ENCODE peak calls at places on chromosomes 5 and 9, in eight cellular contexts. X, A, P, T, E, H, L and G are unnamed samples.

GRCh38 chr9:18767141-18767540 is 265.9 kb downstream of the SAXO1 start:
- DNase-seq in L (no peak), T (no peak), P (no peak), A (no peak), H (no peak), E (no peak), X (no peak), G (no peak)

GRCh38 chr5:55959208-55959607 is 35.6 kb downstream of the IL6ST start:
- DNase-seq in H (no peak), T (no peak), L (no peak), E (no peak), P (no peak), A (no peak), X (no peak), G (no peak)

GRCh38 chr5:130773813-130774212 is 391.2 kb downstream of the HINT1 start:
- DNase-seq in H (no peak), A (no peak), X (no peak), L (no peak), T (peak), P (no peak), E (peak), G (no peak)

GRCh38 chr5:31886206-31886605 is 247.3 kb downstream of the PDZD2 start:
- DNase-seq in L (no peak), T (no peak), P (no peak), A (no peak), E (no peak), H (peak), X (no peak), G (no peak)

GRCh38 chr9:109349431-109349846 is 28.6 kb upstream of the EPB41L4B start:
- DNase-seq in E (peak), X (no peak), L (no peak), H (no peak), T (no peak), A (no peak), P (no peak), G (no peak)

GRCh38 chr5:61623401-61624069 is 291.5 kb downstream of the ZSWIM6 start:
- DNase-seq in H (no peak), E (no peak), L (no peak), A (no peak), P (no peak), X (no peak), T (no peak), G (no peak)

GRCh38 chr5:54834121-54834842 is 151.1 kb downstream of the ESM1 start:
- DNase-seq in A (no peak), P (no peak), X (no peak), L (no peak), T (no peak), H (no peak), E (no peak), G (no peak)

GRCh38 chr5:53114988-53115387 is 5.4 kb upstream of the MOCS2 start:
- DNase-seq in L (no peak), H (no peak), P (no peak), T (no peak), A (no peak), E (peak), X (no peak), G (no peak)

GRCh38 chr5:116486588-116486987 is 88.0 kb downstream of the SEMA6A start:
- DNase-seq in P (no peak), E (peak), A (no peak), T (no peak), H (no peak), L (no peak), X (no peak), G (no peak)
- TF ChIP-seq CTCF in P (no peak), E (no peak), A (no peak), T (no peak), H (no peak), L (no peak), X (no peak), G (no peak)

GRCh38 chr9:135591491-135592330 is 30.2 kb downstream of the PAEP start:
- DNase-seq in L (no peak), T (no peak), X (no peak), H (no peak), E (no peak), P (no peak), A (no peak), G (no peak)
- TF ChIP-seq CTCF in L (no peak), T (no peak), X (no peak), H (no peak), E (no peak), P (no peak), A (no peak), G (no peak)

GRCh38 chr9:128636556-128637530 is 19.8 kb downstream of the DYNC2I2 start:
- DNase-seq in L (no peak), A (no peak), E (no peak), P (no peak), H (no peak), X (no peak), T (no peak), G (no peak)

GRCh38 chr9:128637656-128638055 is 19.0 kb downstream of the DYNC2I2 start:
- DNase-seq in X (no peak), H (no peak), E (no peak), A (no peak), T (no peak), L (no peak), P (no peak), G (no peak)

GRCh38 chr9:128635266-128636023 is 21.2 kb downstream of the DYNC2I2 start:
- DNase-seq in X (peak), P (peak), T (peak), A (no peak), H (no peak), L (no peak), E (peak), G (no peak)

GRCh38 chr9:128634651-128635262 is 21.9 kb downstream of the DYNC2I2 start:
- DNase-seq in X (peak), A (no peak), E (no peak), T (no peak), H (no peak), L (no peak), P (no peak), G (no peak)

DNA sequence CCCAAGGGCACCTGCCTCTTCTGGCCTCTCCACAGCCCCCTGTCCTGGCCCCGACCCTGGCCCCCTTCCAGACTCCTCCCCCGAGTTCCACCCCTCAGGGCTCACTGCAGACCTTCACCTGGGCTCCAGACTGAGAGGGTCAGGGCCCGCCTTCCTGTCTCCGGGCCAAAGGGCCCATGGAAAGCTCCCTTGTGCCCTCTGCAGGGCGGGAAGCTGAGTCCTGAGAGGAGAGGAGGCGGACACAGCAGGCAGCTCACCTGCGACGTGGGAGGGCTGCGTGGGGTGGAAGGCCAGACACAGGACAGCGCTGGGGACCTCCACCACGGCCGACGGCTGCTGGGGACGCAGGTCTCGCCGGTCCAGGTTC is 20.6 kb downstream of the DYNC2I2 start:
- DNase-seq in A (no peak), L (no peak), T (no peak), X (peak), H (no peak), P (peak), E (no peak), G (no peak)
- TF ChIP-seq CTCF in A (no peak), L (no peak), T (peak), X (peak), H (no peak), P (no peak), E (peak), G (no peak)

DNA sequence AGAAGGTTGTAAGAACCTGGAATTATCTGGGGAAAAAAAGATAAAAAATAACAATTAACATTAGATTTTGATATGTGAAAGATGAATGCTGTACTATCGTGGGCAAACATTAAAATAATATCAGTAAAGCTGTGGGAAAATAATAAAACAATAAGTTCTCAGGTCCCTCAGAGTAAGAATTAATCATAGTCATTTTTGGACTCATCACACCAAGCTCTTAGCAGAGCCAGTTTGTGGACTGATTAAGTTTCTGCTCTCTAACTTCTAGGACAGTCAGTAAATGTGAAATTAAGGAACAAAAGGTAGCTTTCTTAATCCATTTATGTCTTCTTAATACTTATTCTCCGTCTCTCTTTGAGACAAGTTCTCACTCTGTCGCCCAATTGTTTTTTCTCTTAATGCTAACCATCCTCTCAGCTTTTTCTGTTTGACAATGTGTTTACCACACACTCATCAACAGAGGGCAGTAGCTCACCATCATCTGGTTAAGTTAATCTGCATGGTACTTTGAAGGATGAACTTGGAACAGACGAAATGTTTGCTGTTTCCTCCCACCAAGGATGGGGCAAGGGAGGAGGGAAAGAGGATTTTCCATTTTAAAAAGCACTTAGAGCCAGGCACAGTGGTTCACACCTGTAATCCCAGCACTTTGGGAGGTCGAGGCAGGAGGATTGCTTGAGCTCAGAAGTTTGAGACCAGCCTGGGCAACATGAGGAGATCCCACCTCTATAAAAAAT is 5.3 kb upstream of the ACO1 start:
- DNase-seq in E (peak), L (peak), T (peak), A (peak), X (no peak), P (peak), H (no peak), G (no peak)
- TF ChIP-seq CTCF in E (peak), L (peak), T (peak), A (peak), X (peak), P (peak), H (peak), G (peak)